ENCODE peak calls at places on chromosomes 11 and 22, in eight cellular contexts. R is GM12878, E is endothelial cell of umbilical vein, J is A549, F is HCT116, C is WTC11, I is HepG2, V is SK-N-SH. L is an unnamed sample.

GRCh38 chr22:49398646-49399045 is 429.0 kb downstream of the BRD1 start:
- DNase-seq in R (no peak), E (no peak), J (no peak), F (no peak), C (no peak), I (no peak), V (no peak), L (no peak)

GRCh38 chr11:100757636-100758035 is 70.5 kb downstream of the ARHGAP42 start:
- DNase-seq in R (no peak), E (no peak), J (no peak), F (no peak), C (no peak), I (no peak), V (no peak), L (no peak)

GRCh38 chr11:1083621-1084551 is 9.2 kb downstream of the MUC2 start:
- DNase-seq in R (no peak), E (no peak), J (no peak), F (no peak), C (peak; percentile 7), I (no peak), V (no peak), L (no peak)

GRCh38 chr11:61507962-61508824 is at the start of gene LRRC10B:
- DNase-seq in R (no peak), E (no peak), J (no peak), F (peak; percentile 52), C (peak; percentile 85), I (no peak), V (peak; percentile 93), L (peak; percentile 67)

GRCh38 chr11:34655335-34656008 is 34.6 kb downstream of the EHF start:
- DNase-seq in R (no peak), E (no peak), J (no peak), F (no peak), C (no peak), I (peak; percentile 59), V (no peak), L (no peak)

GRCh38 chr11:104279587-104279986 is 115.6 kb upstream of the PDGFD start:
- DNase-seq in R (no peak), E (no peak), J (no peak), F (no peak), C (no peak), I (no peak), V (no peak), L (no peak)

GRCh38 chr11:95996621-95997020 is 72.7 kb upstream of the MTMR2 start:
- DNase-seq in R (no peak), E (no peak), J (no peak), F (no peak), C (no peak), I (no peak), V (no peak), L (no peak)

GRCh38 chr11:534592-535518 is 521 bp downstream of the HRAS start:
- DNase-seq in R (no peak), E (peak; percentile 24), J (peak; percentile 35), F (no peak), C (peak; percentile 28), I (no peak), V (peak; percentile 71), L (peak; percentile 42)

GRCh38 chr11:9783986-9784385 is 120.1 kb downstream of the SWAP70 start:
- DNase-seq in R (no peak), E (no peak), J (no peak), F (no peak), C (no peak), I (no peak), V (no peak), L (no peak)

GRCh38 chr22:36439481-36440271 is 41.8 kb downstream of the TXN2 start:
- DNase-seq in R (no peak), E (peak; percentile 75), J (peak; percentile 85), F (no peak), C (no peak), I (peak; percentile 53), V (peak; percentile 51), L (peak; percentile 64)

GRCh38 chr22:42360348-42360747 is 71.9 kb downstream of the NFAM1 start:
- DNase-seq in R (no peak), E (no peak), J (no peak), F (no peak), C (no peak), I (no peak), V (no peak), L (no peak)

GRCh38 chr11:120835601-120836228 is 188.2 kb upstream of the TBCEL start:
- DNase-seq in R (peak; percentile 63), E (no peak), J (no peak), F (no peak), C (no peak), I (peak; percentile 5), V (no peak), L (no peak)

GRCh38 chr22:42275176-42275575 is 4.7 kb upstream of the TCF20 start:
- DNase-seq in R (no peak), E (no peak), J (no peak), F (no peak), C (no peak), I (no peak), V (no peak), L (no peak)

GRCh38 chr11:1676254-1676740 is 20.7 kb upstream of the KRTAP5-6 start:
- DNase-seq in R (no peak), E (no peak), J (no peak), F (no peak), C (no peak), I (no peak), V (no peak), L (no peak)

GRCh38 chr11:128323381-128323780 is 264.0 kb downstream of the ETS1 start:
- DNase-seq in R (no peak), E (peak; percentile 23), J (no peak), F (no peak), C (no peak), I (no peak), V (no peak), L (peak; percentile 45)

GRCh38 chr22:30241576-30242371 is 4.8 kb downstream of the LIF start:
- DNase-seq in R (no peak), E (no peak), J (no peak), F (no peak), C (no peak), I (no peak), V (no peak), L (no peak)

GRCh38 chr11:456533-456932 is 6.5 kb downstream of the PTDSS2 start:
- DNase-seq in R (no peak), E (no peak), J (no peak), F (no peak), C (no peak), I (no peak), V (no peak), L (no peak)

GRCh38 chr22:19819911-19820879 is 34.5 kb downstream of the GNB1L start:
- DNase-seq in R (no peak), E (no peak), J (no peak), F (no peak), C (no peak), I (no peak), V (peak; percentile 18), L (no peak)

GRCh38 chr22:41257696-41258095 is 17.0 kb upstream of the CHADL start:
- DNase-seq in R (no peak), E (no peak), J (no peak), F (no peak), C (no peak), I (no peak), V (no peak), L (no peak)

GRCh38 chr22:41254230-41254629 is 13.5 kb upstream of the CHADL start:
- DNase-seq in R (no peak), E (no peak), J (no peak), F (no peak), C (no peak), I (no peak), V (no peak), L (no peak)

GRCh38 chr22:41256898-41257260 is 16.1 kb upstream of the CHADL start:
- DNase-seq in R (no peak), E (peak; percentile 53), J (no peak), F (no peak), C (no peak), I (no peak), V (no peak), L (no peak)

GRCh38 chr22:41252365-41252764 is 11.6 kb upstream of the CHADL start:
- DNase-seq in R (no peak), E (no peak), J (no peak), F (no peak), C (no peak), I (no peak), V (no peak), L (no peak)

GRCh38 chr22:41256254-41256897 is 15.6 kb upstream of the CHADL start:
- DNase-seq in R (no peak), E (peak; percentile 45), J (peak; percentile 59), F (no peak), C (no peak), I (no peak), V (no peak), L (no peak)
- TF ChIP-seq MAX in R (no peak), E (no peak), J (no peak), F (no peak), C (no peak), I (no peak), V (no peak), L (no peak)

GRCh38 chr11:36363361-36364272 is 67.5 kb downstream of the PRR5L start:
- DNase-seq in R (no peak), E (peak; percentile 21), J (no peak), F (no peak), C (peak; percentile 15), I (no peak), V (no peak), L (no peak)
- TF ChIP-seq MAX in R (no peak), E (no peak), J (no peak), F (no peak), C (no peak), I (no peak), V (no peak), L (no peak)

GRCh38 chr11:2794419-2794795 is 91.2 kb downstream of the CDKN1C start:
- DNase-seq in R (no peak), E (no peak), J (no peak), F (no peak), C (peak; percentile 4), I (no peak), V (no peak), L (peak; percentile 70)
- TF ChIP-seq MAX in R (no peak), E (no peak), J (no peak), F (no peak), C (no peak), I (no peak), V (no peak), L (no peak)

DNA sequence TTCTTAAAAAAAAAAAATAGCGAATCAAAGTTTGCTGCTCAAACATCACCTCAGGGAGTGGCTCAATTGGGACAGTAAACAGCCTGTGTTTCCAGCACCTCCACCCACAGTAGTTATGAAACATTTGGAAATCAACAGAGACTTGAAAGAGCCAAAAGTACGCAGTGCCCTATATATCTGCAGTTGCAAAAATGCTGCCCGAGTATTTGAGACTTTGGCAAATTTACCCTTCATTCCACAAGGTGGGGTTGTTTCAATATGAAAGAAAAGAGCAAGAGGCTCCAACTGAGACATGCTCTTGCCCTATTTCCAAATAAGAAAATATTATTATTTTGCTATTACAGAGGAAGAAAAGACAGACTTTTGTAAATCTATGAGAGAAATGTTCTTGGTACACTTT is 851.1 kb upstream of the RAG2 start:
- DNase-seq in R (no peak), E (no peak), J (no peak), F (no peak), C (no peak), I (no peak), V (peak; percentile 10), L (peak; percentile 58)
- TF ChIP-seq MAX in R (no peak), E (no peak), J (no peak), F (no peak), C (no peak), I (no peak), V (no peak), L (no peak)

GRCh38 chr11:118845369-118845768 is 38.3 kb upstream of the CXCR5 start:
- DNase-seq in R (no peak), E (peak; percentile 15), J (no peak), F (no peak), C (no peak), I (no peak), V (no peak), L (peak; percentile 42)
- TF ChIP-seq MAX in R (no peak), E (no peak), J (no peak), F (no peak), C (no peak), I (no peak), V (no peak), L (no peak)

L was measured in NB4.